ENCODE peak calls at places on chromosomes 5 and 9, in six cellular contexts. One of them, this sample, is unnamed.

GRCh38 chr9:124941689-124942561 is 1.0 kb upstream of the GOLGA1 start:
- DNase-seq in IMR-90: peak; percentile 58
- DNase-seq in H9: peak; percentile 48
- DNase-seq in H1: peak; percentile 46
- DNase-seq in mesendoderm: peak; percentile 63
- DNase-seq in mesenchymal stem cell: peak; percentile 78
- DNase-seq in this sample: no peak

GRCh38 chr5:8184455-8185063 is 315.6 kb downstream of the MTRR start:
- DNase-seq in IMR-90: peak; percentile 28
- DNase-seq in H9: peak; percentile 78
- DNase-seq in H1: peak; percentile 88
- DNase-seq in mesendoderm: peak; percentile 64
- DNase-seq in mesenchymal stem cell: no peak
- DNase-seq in this sample: peak; percentile 8

GRCh38 chr5:73592546-73592945 is 27.0 kb downstream of the UTP15 start:
- DNase-seq in IMR-90: peak; percentile 61
- DNase-seq in H9: no peak
- DNase-seq in H1: no peak
- DNase-seq in mesendoderm: no peak
- DNase-seq in mesenchymal stem cell: no peak
- DNase-seq in this sample: no peak

GRCh38 chr9:22413884-22414283 is 32.7 kb upstream of the DMRTA1 start:
- DNase-seq in IMR-90: no peak
- DNase-seq in H9: no peak
- DNase-seq in H1: no peak
- DNase-seq in mesendoderm: no peak
- DNase-seq in mesenchymal stem cell: no peak
- DNase-seq in this sample: no peak

GRCh38 chr5:5626412-5626811 is 203.9 kb downstream of the ICE1 start:
- DNase-seq in IMR-90: no peak
- DNase-seq in H9: no peak
- DNase-seq in H1: no peak
- DNase-seq in mesendoderm: no peak
- DNase-seq in mesenchymal stem cell: no peak
- DNase-seq in this sample: no peak

GRCh38 chr9:132793606-132794580 is 84.2 kb downstream of the AK8 start:
- DNase-seq in IMR-90: no peak
- DNase-seq in H9: no peak
- DNase-seq in H1: no peak
- DNase-seq in mesendoderm: peak; percentile 32
- DNase-seq in mesenchymal stem cell: no peak
- DNase-seq in this sample: no peak

GRCh38 chr9:33524431-33524947 is 438 bp downstream of the ANKRD18B start:
- DNase-seq in IMR-90: no peak
- DNase-seq in H9: peak; percentile 35
- DNase-seq in H1: peak; percentile 58
- DNase-seq in mesendoderm: peak; percentile 22
- DNase-seq in mesenchymal stem cell: peak; percentile 10
- DNase-seq in this sample: no peak

GRCh38 chr5:116572375-116573278 is 2.0 kb downstream of the SEMA6A start:
- DNase-seq in IMR-90: no peak
- DNase-seq in H9: no peak
- DNase-seq in H1: peak; percentile 64
- DNase-seq in mesendoderm: peak; percentile 74
- DNase-seq in mesenchymal stem cell: peak; percentile 48
- DNase-seq in this sample: peak; percentile 54

GRCh38 chr9:137502008-137502913 is 43.1 kb upstream of the NSMF start:
- DNase-seq in IMR-90: no peak
- DNase-seq in H9: peak; percentile 64
- DNase-seq in H1: no peak
- DNase-seq in mesendoderm: peak; percentile 36
- DNase-seq in mesenchymal stem cell: no peak
- DNase-seq in this sample: no peak

GRCh38 chr5:83340511-83340918 is 131.0 kb upstream of the VCAN start:
- DNase-seq in IMR-90: no peak
- DNase-seq in H9: no peak
- DNase-seq in H1: no peak
- DNase-seq in mesendoderm: no peak
- DNase-seq in mesenchymal stem cell: no peak
- DNase-seq in this sample: no peak

GRCh38 chr5:156411-157072 is 34.8 kb upstream of the LRRC14B start:
- DNase-seq in IMR-90: no peak
- DNase-seq in H9: peak; percentile 24
- DNase-seq in H1: peak; percentile 41
- DNase-seq in mesendoderm: no peak
- DNase-seq in mesenchymal stem cell: no peak
- DNase-seq in this sample: no peak

GRCh38 chr5:7080501-7080900 is 315.4 kb upstream of the ADCY2 start:
- DNase-seq in IMR-90: no peak
- DNase-seq in H9: no peak
- DNase-seq in H1: no peak
- DNase-seq in mesendoderm: no peak
- DNase-seq in mesenchymal stem cell: no peak
- DNase-seq in this sample: no peak

GRCh38 chr5:83151821-83152220 is 74.5 kb downstream of the XRCC4 start:
- DNase-seq in IMR-90: peak; percentile 5
- DNase-seq in H9: no peak
- DNase-seq in H1: no peak
- DNase-seq in mesendoderm: no peak
- DNase-seq in mesenchymal stem cell: no peak
- DNase-seq in this sample: no peak

GRCh38 chr9:84111726-84112125 is 131.1 kb downstream of the RMI1 start:
- DNase-seq in IMR-90: no peak
- DNase-seq in H9: no peak
- DNase-seq in H1: no peak
- DNase-seq in mesendoderm: no peak
- DNase-seq in mesenchymal stem cell: no peak
- DNase-seq in this sample: no peak

GRCh38 chr9:126000731-126001580 is 253.8 kb downstream of the PBX3 start:
- DNase-seq in IMR-90: no peak
- DNase-seq in H9: no peak
- DNase-seq in H1: no peak
- DNase-seq in mesendoderm: no peak
- DNase-seq in mesenchymal stem cell: no peak
- DNase-seq in this sample: no peak

GRCh38 chr9:113997610-113998009 is 80.5 kb downstream of the AMBP start:
- DNase-seq in IMR-90: no peak
- DNase-seq in H9: peak; percentile 8
- DNase-seq in H1: peak; percentile 23
- DNase-seq in mesendoderm: no peak
- DNase-seq in mesenchymal stem cell: no peak
- DNase-seq in this sample: no peak

GRCh38 chr5:17213938-17214337 is 3.5 kb upstream of the BASP1 start:
- DNase-seq in IMR-90: no peak
- DNase-seq in H9: no peak
- DNase-seq in H1: no peak
- DNase-seq in mesendoderm: no peak
- DNase-seq in mesenchymal stem cell: no peak
- DNase-seq in this sample: no peak

GRCh38 chr5:128838631-128839030 is 126.7 kb upstream of the SLC27A6 start:
- DNase-seq in IMR-90: no peak
- DNase-seq in H9: no peak
- DNase-seq in H1: no peak
- DNase-seq in mesendoderm: no peak
- DNase-seq in mesenchymal stem cell: no peak
- DNase-seq in this sample: no peak

GRCh38 chr5:107717816-107718215 is 47.1 kb upstream of the EFNA5 start:
- DNase-seq in IMR-90: no peak
- DNase-seq in H9: no peak
- DNase-seq in H1: no peak
- DNase-seq in mesendoderm: no peak
- DNase-seq in mesenchymal stem cell: no peak
- DNase-seq in this sample: no peak

GRCh38 chr5:72010395-72010794 is 96.9 kb upstream of the MAP1B start:
- DNase-seq in IMR-90: no peak
- DNase-seq in H9: no peak
- DNase-seq in H1: no peak
- DNase-seq in mesendoderm: no peak
- DNase-seq in mesenchymal stem cell: no peak
- DNase-seq in this sample: no peak

GRCh38 chr9:136676297-136676794 is 10.9 kb downstream of the AGPAT2 start:
- DNase-seq in IMR-90: no peak
- DNase-seq in H9: no peak
- DNase-seq in H1: no peak
- DNase-seq in mesendoderm: no peak
- DNase-seq in mesenchymal stem cell: no peak
- DNase-seq in this sample: no peak

GRCh38 chr5:37197340-37198050 is 51.7 kb downstream of the CPLANE1 start:
- DNase-seq in IMR-90: peak; percentile 23
- DNase-seq in H9: no peak
- DNase-seq in H1: no peak
- DNase-seq in mesendoderm: peak; percentile 15
- DNase-seq in mesenchymal stem cell: peak; percentile 31
- DNase-seq in this sample: no peak

GRCh38 chr9:3704890-3705289 is 179.1 kb upstream of the RFX3 start:
- DNase-seq in IMR-90: no peak
- DNase-seq in H9: no peak
- DNase-seq in H1: no peak
- DNase-seq in mesendoderm: no peak
- DNase-seq in mesenchymal stem cell: no peak
- DNase-seq in this sample: no peak
- H2BK15ac ChIP-seq in IMR-90: no peak overlapping the region
- H2BK15ac ChIP-seq in H9: no peak overlapping the region
- H2BK15ac ChIP-seq in H1: no peak overlapping the region
- H2BK15ac ChIP-seq in mesendoderm: no peak overlapping the region
- H2BK15ac ChIP-seq in mesenchymal stem cell: no peak overlapping the region
- H2BK15ac ChIP-seq in this sample: no peak overlapping the region

GRCh38 chr5:166594552-166594951 is 1696.9 kb upstream of the WWC1 start:
- DNase-seq in IMR-90: no peak
- DNase-seq in H9: no peak
- DNase-seq in H1: no peak
- DNase-seq in mesendoderm: no peak
- DNase-seq in mesenchymal stem cell: no peak
- DNase-seq in this sample: no peak

GRCh38 chr5:166596043-166596442 is 1695.4 kb upstream of the WWC1 start:
- DNase-seq in IMR-90: no peak
- DNase-seq in H9: no peak
- DNase-seq in H1: no peak
- DNase-seq in mesendoderm: no peak
- DNase-seq in mesenchymal stem cell: no peak
- DNase-seq in this sample: no peak

DNA sequence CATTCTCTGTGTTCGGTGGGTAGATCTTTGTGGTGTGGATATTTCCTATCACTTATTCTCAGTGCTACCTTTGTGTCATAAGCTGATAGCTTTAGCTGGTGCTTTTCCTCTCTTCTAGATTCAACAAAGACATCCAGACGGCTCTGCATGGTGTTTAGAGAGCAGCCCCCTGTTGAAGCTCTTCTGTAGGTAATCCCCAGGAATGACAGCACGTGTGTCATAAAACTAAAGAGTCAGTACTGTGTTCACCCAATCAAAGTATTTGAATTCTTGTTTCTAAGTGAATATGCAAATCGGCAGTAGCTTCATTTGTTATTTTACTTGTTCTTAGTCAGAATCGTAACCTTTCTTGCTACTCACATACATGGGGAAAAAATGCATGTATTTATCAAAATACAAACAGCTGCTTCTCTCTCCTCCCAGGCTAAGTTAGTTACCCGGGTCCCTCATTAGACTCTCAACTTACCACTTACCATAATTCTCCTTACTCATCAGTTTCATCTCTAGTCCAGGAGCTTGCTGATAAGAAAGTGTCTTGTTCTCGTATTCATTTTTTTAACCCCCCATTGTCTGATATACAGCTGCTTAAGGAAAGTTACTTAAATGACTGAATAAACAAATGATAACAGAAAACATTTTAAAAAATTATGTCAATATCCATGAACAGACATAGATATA is 1696.0 kb upstream of the WWC1 start:
- DNase-seq in IMR-90: no peak
- DNase-seq in H9: no peak
- DNase-seq in H1: no peak
- DNase-seq in mesendoderm: peak; percentile 16
- DNase-seq in mesenchymal stem cell: no peak
- DNase-seq in this sample: no peak
- H4K8ac ChIP-seq in IMR-90: no peak overlapping the region
- H4K8ac ChIP-seq in H9: no peak overlapping the region
- H4K8ac ChIP-seq in H1: no peak overlapping the region
- H4K8ac ChIP-seq in mesendoderm: no peak overlapping the region
- H4K8ac ChIP-seq in mesenchymal stem cell: no peak overlapping the region
- H4K8ac ChIP-seq in this sample: no peak overlapping the region

GRCh38 chr5:53785924-53786323 is 225.5 kb downstream of the NDUFS4 start:
- DNase-seq in IMR-90: no peak
- DNase-seq in H9: no peak
- DNase-seq in H1: no peak
- DNase-seq in mesendoderm: no peak
- DNase-seq in mesenchymal stem cell: no peak
- DNase-seq in this sample: no peak
- H3K9ac ChIP-seq in IMR-90: no peak overlapping the region
- H3K9ac ChIP-seq in H9: no peak overlapping the region
- H3K9ac ChIP-seq in H1: no peak overlapping the region
- H3K9ac ChIP-seq in mesendoderm: no peak overlapping the region
- H3K9ac ChIP-seq in mesenchymal stem cell: no peak overlapping the region
- H3K9ac ChIP-seq in this sample: no peak overlapping the region

DNA sequence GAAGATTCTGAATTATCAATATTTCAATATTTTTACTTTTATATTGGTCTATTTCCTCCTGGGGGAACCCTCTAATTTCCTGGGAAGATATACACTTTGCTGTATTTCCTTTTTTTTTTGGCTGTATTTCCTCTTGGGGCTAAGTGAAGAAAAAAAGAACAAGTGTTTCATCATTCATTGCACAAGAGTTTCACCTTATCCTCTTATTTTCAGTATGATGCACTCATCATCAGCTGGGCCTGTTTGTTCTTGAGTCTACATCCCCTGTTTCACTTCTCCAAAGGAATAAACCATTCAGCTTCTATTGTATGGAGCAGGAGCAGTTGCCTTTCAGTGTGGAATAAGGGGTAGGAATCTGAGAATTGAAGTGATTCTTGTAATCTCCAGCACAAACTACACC is 210.8 kb downstream of the FAM170A start:
- DNase-seq in IMR-90: no peak
- DNase-seq in H9: no peak
- DNase-seq in H1: no peak
- DNase-seq in mesendoderm: no peak
- DNase-seq in mesenchymal stem cell: no peak
- DNase-seq in this sample: no peak
- H2BK15ac ChIP-seq in IMR-90: no peak overlapping the region
- H2BK15ac ChIP-seq in H9: no peak overlapping the region
- H2BK15ac ChIP-seq in H1: no peak overlapping the region
- H2BK15ac ChIP-seq in mesendoderm: no peak overlapping the region
- H2BK15ac ChIP-seq in mesenchymal stem cell: no peak overlapping the region
- H2BK15ac ChIP-seq in this sample: no peak overlapping the region